ENCODE peak calls at places on chromosomes 11 and 22, in ten cellular contexts. O, F, D, M, G, N, V, J, R and U are unnamed samples.
A peak's percentile ranks its signal among the peaks of the same experiment; 100 is the strongest.

GRCh38 chr11:60345489-60345888 is 18.4 kb downstream of the MS4A6E start:
- DNase-seq in D (no peak), V (peak; percentile 2), F (peak; percentile 6), N (peak; percentile 39), G (no peak), M (peak; percentile 3), J (peak; percentile 55), R (peak; percentile 37), O (no peak), U (no peak)

GRCh38 chr22:21573293-21573734 is 5.8 kb downstream of the UBE2L3 start:
- DNase-seq in O (no peak), J (no peak), R (no peak), N (no peak), D (no peak), F (no peak), M (no peak), G (no peak), V (no peak), U (no peak)

GRCh38 chr11:128840137-128840536 is 27.0 kb downstream of the KCNJ1 start:
- DNase-seq in F (no peak), R (no peak), O (no peak), J (no peak), M (no peak), D (no peak), N (no peak), V (no peak), G (no peak), U (no peak)

GRCh38 chr11:102637731-102638130 is 12.6 kb upstream of the MMP20 start:
- DNase-seq in J (peak; percentile 28), M (peak; percentile 32), G (no peak), R (no peak), O (no peak), F (peak; percentile 29), N (no peak), V (no peak), D (no peak), U (no peak)

GRCh38 chr11:2818021-2818420 is 67.6 kb downstream of the CDKN1C start:
- DNase-seq in N (no peak), F (no peak), V (no peak), D (peak; percentile 50), R (no peak), J (no peak), O (no peak), M (no peak), G (no peak), U (no peak)

GRCh38 chr22:44622147-44622427 is 79.9 kb upstream of the PRR5 start:
- DNase-seq in J (no peak), G (peak; percentile 66), R (no peak), N (peak; percentile 83), D (no peak), F (peak; percentile 27), M (no peak), O (no peak), V (no peak), U (no peak)

GRCh38 chr11:17533782-17534415 is 10.3 kb downstream of the USH1C start:
- DNase-seq in F (no peak), J (no peak), V (no peak), N (no peak), D (no peak), G (no peak), M (peak; percentile 5), O (no peak), R (no peak), U (no peak)

GRCh38 chr11:66178183-66178582 is 90.3 kb upstream of the RAB1B start:
- DNase-seq in V (no peak), N (no peak), G (no peak), M (no peak), J (no peak), D (no peak), R (no peak), F (no peak), O (no peak), U (no peak)

GRCh38 chr11:3154001-3154599 is 11.0 kb downstream of the OSBPL5 start:
- DNase-seq in M (no peak), F (no peak), N (no peak), V (peak; percentile 49), R (no peak), G (no peak), O (peak; percentile 23), J (no peak), D (peak; percentile 65), U (no peak)

GRCh38 chr11:61035086-61035835 is 63.8 kb downstream of the CD6 start:
- DNase-seq in O (no peak), J (no peak), G (no peak), R (no peak), V (no peak), N (no peak), D (no peak), M (no peak), F (no peak), U (no peak)

GRCh38 chr22:46923394-46923793 is 160.9 kb downstream of the TBC1D22A start:
- DNase-seq in G (no peak), D (no peak), J (no peak), M (no peak), F (no peak), V (no peak), O (no peak), R (no peak), N (no peak), U (no peak)

GRCh38 chr11:6694229-6694535 is 11.0 kb upstream of the MRPL17 start:
- DNase-seq in G (no peak), V (no peak), F (no peak), O (no peak), D (no peak), M (no peak), R (no peak), J (no peak), N (no peak), U (no peak)

GRCh38 chr11:59614277-59615131 is 1.1 kb downstream of the OSBP start:
- DNase-seq in O (no peak), J (no peak), F (peak; percentile 10), D (no peak), N (no peak), V (peak; percentile 1), M (peak; percentile 12), G (no peak), R (no peak), U (no peak)

GRCh38 chr11:86951706-86952105 is 3.5 kb downstream of the FZD4 start:
- DNase-seq in V (no peak), M (no peak), J (no peak), D (no peak), F (no peak), G (no peak), N (no peak), O (no peak), R (no peak), U (no peak)

GRCh38 chr11:86948733-86949132 is 6.5 kb downstream of the FZD4 start:
- DNase-seq in M (no peak), V (no peak), N (no peak), O (no peak), D (no peak), R (no peak), J (no peak), F (no peak), G (no peak), U (no peak)

GRCh38 chr11:86952221-86952875 is 2.8 kb downstream of the FZD4 start:
- DNase-seq in J (no peak), O (no peak), V (no peak), F (no peak), D (no peak), R (no peak), G (no peak), M (peak; percentile 39), N (no peak), U (no peak)

GRCh38 chr11:86949995-86950993 is 4.9 kb downstream of the FZD4 start:
- DNase-seq in M (no peak), V (no peak), R (no peak), F (no peak), O (no peak), G (no peak), N (no peak), D (no peak), J (no peak), U (peak; percentile 68)

DNA sequence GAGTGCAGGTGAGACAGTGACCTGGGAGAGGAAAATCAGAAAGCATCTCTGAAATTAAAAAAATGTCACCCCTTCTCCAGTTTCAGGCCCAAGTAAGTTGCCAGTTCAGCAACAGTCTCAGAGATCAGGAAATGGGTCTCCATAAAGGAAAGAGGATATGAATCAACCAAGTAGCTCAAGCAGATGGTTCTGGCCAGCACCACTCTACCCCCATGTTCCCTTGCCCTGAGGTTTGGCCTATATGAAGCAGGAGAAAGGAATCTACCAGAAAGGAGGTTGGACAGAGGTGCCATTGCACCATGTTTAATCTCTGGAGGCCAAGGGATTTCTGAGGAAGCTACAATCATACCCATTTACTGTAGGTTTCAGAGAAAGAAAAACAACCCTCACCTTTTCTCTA is 7.7 kb downstream of the FZD4 start:
- DNase-seq in N (no peak), G (no peak), V (peak; percentile 43), J (no peak), D (no peak), R (no peak), M (no peak), O (no peak), F (no peak), U (peak; percentile 37)
- H3K4me3 ChIP-seq in N (no peak overlapping the region), G (no peak overlapping the region), V (no peak overlapping the region), J (no peak overlapping the region), D (no peak overlapping the region), R (no peak overlapping the region), M (no peak overlapping the region), O (peak overlapping the region; percentile 96), F (no peak overlapping the region), U (no peak overlapping the region)

GRCh38 chr11:71115770-71116434 is 136.5 kb downstream of the SHANK2 start:
- DNase-seq in M (peak; percentile 66), R (no peak), F (no peak), D (no peak), J (no peak), V (no peak), G (no peak), N (no peak), O (no peak), U (no peak)
- TF ChIP-seq CTCF in M (no peak), R (no peak), F (no peak), D (no peak), J (no peak), V (no peak), G (no peak), N (no peak), O (no peak), U (no peak)

DNA sequence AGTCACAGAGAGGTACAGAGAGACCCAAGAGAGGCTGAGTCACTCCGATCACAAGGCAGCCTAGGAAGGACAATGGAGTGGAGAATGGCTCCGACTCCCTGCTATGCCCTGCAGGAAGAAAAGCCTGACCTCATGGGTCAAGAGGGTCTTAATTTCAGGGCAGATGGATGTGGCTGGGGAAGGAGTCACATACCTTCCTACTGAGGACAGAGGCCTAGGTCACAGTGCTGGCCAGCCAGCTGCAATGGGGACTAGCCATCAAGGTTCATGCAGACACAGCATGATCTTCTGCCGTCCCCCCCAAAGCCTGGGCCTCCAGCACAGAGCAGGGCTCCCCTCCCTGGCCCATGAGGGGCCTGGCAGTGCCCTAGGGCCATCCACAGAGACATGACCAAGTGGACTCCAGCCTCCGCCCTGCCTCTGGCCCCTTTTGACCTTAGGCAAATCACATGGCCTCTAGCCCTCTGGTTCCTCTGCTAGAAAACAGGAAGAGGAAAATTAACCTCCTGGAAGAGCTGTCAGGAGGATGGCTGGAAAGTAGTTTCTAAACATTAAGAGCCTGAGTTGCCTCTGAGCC is 1.8 kb downstream of the ARRB1 start:
- DNase-seq in G (no peak), F (no peak), M (no peak), J (peak; percentile 62), O (peak; percentile 37), D (peak; percentile 76), V (no peak), R (no peak), N (peak; percentile 52), U (no peak)
- H3K4me3 ChIP-seq in G (no peak overlapping the region), F (no peak overlapping the region), M (no peak overlapping the region), J (peak overlapping the region; percentile 75), O (peak overlapping the region; percentile 84), D (peak overlapping the region; percentile 85), V (no peak overlapping the region), R (peak overlapping the region; percentile 65), N (no peak overlapping the region), U (no peak overlapping the region)

GRCh38 chr11:69598147-69598546 is 42.8 kb upstream of the CCND1 start:
- DNase-seq in J (no peak), V (no peak), N (no peak), G (peak; percentile 45), D (no peak), M (no peak), R (no peak), O (no peak), F (peak; percentile 47), U (no peak)
- TF ChIP-seq CTCF in J (peak; percentile 5), V (no peak), N (no peak), G (peak; percentile 17), D (peak; percentile 15), M (peak; percentile 8), R (no peak), O (no peak), F (peak; percentile 18), U (peak; percentile 14)